ENCODE peak calls at places on chromosomes 13 and 19, in four cellular contexts. X is tibial nerve, A is SK-N-SH, W is A549. Q is an unnamed sample. For H3K4me1, the result is how much of the 10 kb centered on the place peaks cover.

GRCh38 chr13:75864718-75865117 is 228.6 kb downstream of the LMO7 start:
- DNase-seq in W (no peak), X (no peak), A (no peak), Q (no peak)

GRCh38 chr13:106505295-106505694 is 30.2 kb downstream of the EFNB2 start:
- DNase-seq in A (no peak), X (no peak), W (no peak), Q (no peak)

GRCh38 chr13:93238711-93239110 is 12.1 kb downstream of the GPC6 start:
- DNase-seq in A (no peak), W (no peak), X (no peak), Q (no peak)

GRCh38 chr13:26062853-26063444 is 11.1 kb upstream of the SHISA2 start:
- DNase-seq in X (peak), A (peak), W (no peak), Q (peak)

GRCh38 chr19:53357821-53358581 is 7.5 kb upstream of the ZNF525 start:
- DNase-seq in W (no peak), X (no peak), A (peak), Q (no peak)

GRCh38 chr19:33558846-33559245 is 37.3 kb upstream of the PEPD start:
- DNase-seq in W (no peak), A (no peak), X (peak), Q (no peak)

GRCh38 chr13:76991432-76991795 is 467 bp upstream of the CLN5 start:
- DNase-seq in A (no peak), X (no peak), W (no peak), Q (peak)

GRCh38 chr19:1250374-1251232 is 2.2 kb downstream of the MIDN start:
- DNase-seq in X (no peak), W (no peak), A (peak), Q (peak)

GRCh38 chr13:113857531-113858195 is 6.2 kb downstream of the GAS6 start:
- DNase-seq in X (no peak), A (no peak), W (no peak), Q (no peak)

GRCh38 chr13:33392794-33393371 is 107.3 kb upstream of the STARD13 start:
- DNase-seq in X (no peak), A (no peak), W (no peak), Q (no peak)

GRCh38 chr13:33994826-33995502 is 177.0 kb downstream of the RFC3 start:
- DNase-seq in W (no peak), A (no peak), X (no peak), Q (no peak)

GRCh38 chr13:105410602-105411001 is 1124.9 kb downstream of the EFNB2 start:
- DNase-seq in X (peak), W (peak), A (peak), Q (peak)

DNA sequence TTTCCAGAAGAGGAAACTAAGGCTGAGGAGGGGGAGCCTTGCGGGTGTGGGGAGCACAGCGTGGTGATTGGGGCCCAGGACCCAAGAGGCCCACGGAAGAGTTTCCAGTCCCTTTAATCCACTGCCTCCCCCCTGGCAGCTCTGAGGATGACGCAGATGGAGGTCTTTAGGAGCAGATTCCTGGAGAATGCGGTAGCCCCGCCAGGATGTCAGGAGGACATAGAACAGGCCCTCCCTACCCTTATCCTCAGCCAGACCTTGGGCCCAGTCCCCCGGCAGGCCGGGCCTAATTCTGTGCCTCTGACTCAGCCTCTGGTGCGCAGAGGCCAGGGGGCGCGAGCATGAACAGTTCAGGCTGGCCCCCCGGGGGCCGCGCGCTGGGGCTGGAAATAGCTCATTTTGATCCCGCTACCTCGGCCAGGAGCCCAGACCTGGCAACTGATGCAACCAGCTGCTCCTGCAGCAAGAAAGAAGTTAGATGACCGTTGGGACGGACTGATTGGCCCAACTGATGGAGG is 461 bp upstream of the HSPB6 start:
- DNase-seq in W (peak), X (peak), A (peak), Q (peak)
- TF ChIP-seq EP300 in W (no peak), X (peak), A (no peak), Q (peak)

GRCh38 chr19:49315111-49315510 is 9.9 kb downstream of the SLC6A16 start:
- DNase-seq in W (no peak), X (no peak), A (no peak), Q (no peak)
- H3K4me1 ChIP-seq in W (under half), X (under half), A (under half), Q (under half)

GRCh38 chr19:27885361-27885760 is 1327.6 kb downstream of the UQCRFS1 start:
- DNase-seq in W (no peak), A (no peak), X (no peak), Q (no peak)
- TF ChIP-seq EP300 in W (no peak), A (no peak), X (no peak), Q (no peak)

DNA sequence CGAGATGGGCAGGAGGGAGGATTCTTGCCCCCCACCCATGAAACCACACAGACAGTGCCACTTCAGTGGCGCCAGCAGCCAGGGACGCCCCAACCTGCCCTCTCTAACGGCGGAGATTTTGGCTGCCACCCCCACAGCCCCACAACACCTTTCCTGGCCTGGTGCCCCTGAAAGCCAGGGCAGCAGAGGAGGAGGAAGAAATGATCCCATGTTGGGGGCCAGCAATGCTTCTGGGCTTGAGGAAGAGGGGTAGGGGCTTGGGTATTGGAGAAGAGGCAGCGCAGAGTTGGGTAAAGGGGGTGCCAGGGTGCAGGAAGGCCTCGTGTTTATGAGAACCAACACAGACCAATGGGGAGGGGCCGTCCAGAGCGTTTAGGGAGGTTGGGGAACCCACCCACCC is 1.7 kb downstream of the MLLT1 start:
- DNase-seq in W (no peak), A (no peak), X (no peak), Q (no peak)
- H3K4me1 ChIP-seq in W (under half), A (half or more), X (half or more), Q (half or more)

GRCh38 chr13:107994137-107994536 is 221.2 kb downstream of the LIG4 start:
- DNase-seq in W (no peak), X (no peak), A (no peak), Q (no peak)
- TF ChIP-seq EP300 in W (no peak), X (no peak), A (no peak), Q (no peak)

GRCh38 chr13:22110368-22110767 is 439.5 kb downstream of the FGF9 start:
- DNase-seq in X (no peak), W (no peak), A (no peak), Q (no peak)
- H3K4me1 ChIP-seq in X (under half), W (under half), A (under half), Q (under half)

Q was measured in transverse colon.